ENCODE peak calls at places on chromosomes 2 and 18, in seven cellular contexts. X is breast epithelium, B is heart right ventricle, K is heart left ventricle, M is OCI-LY7, O is adrenal gland, I is psoas muscle. Q is an unnamed sample.

GRCh38 chr2:85707304-85707703 is 13.1 kb downstream of the GNLY start:
- DNase-seq in X (no peak), B (peak), K (peak), M (peak), O (peak), I (no peak), Q (no peak)

GRCh38 chr2:86622878-86623548 is 652 bp downstream of the RNF103 start:
- DNase-seq in X (peak), B (peak), K (peak), M (no peak), O (peak), I (peak), Q (peak)

GRCh38 chr18:79935098-79935480 is 16.4 kb downstream of the SLC66A2 start:
- DNase-seq in X (peak), B (no peak), K (no peak), M (no peak), O (no peak), I (peak), Q (peak)

GRCh38 chr2:55500025-55500424 is 19.5 kb upstream of the CFAP36 start:
- DNase-seq in X (no peak), B (no peak), K (no peak), M (no peak), O (no peak), I (no peak), Q (no peak)

GRCh38 chr2:85057236-85057635 is 76.0 kb upstream of the TCF7L1 start:
- DNase-seq in X (no peak), B (no peak), K (no peak), M (no peak), O (no peak), I (no peak), Q (no peak)

GRCh38 chr2:176139170-176139611 is 9.7 kb downstream of the HOXD8 start:
- DNase-seq in X (no peak), B (no peak), K (no peak), M (no peak), O (no peak), I (no peak), Q (no peak)

GRCh38 chr2:65402339-65402738 is 30.1 kb downstream of the SPRED2 start:
- DNase-seq in X (no peak), B (no peak), K (no peak), M (no peak), O (no peak), I (no peak), Q (no peak)

GRCh38 chr2:105379741-105380186 is 19.1 kb downstream of the FHL2 start:
- DNase-seq in X (no peak), B (no peak), K (no peak), M (no peak), O (no peak), I (peak), Q (no peak)

GRCh38 chr2:222900354-222900753 is 39.5 kb downstream of the ACSL3 start:
- DNase-seq in X (no peak), B (no peak), K (no peak), M (no peak), O (no peak), I (no peak), Q (no peak)

GRCh38 chr2:174788291-174788929 is 24.1 kb upstream of the CHRNA1 start:
- DNase-seq in X (no peak), B (no peak), K (no peak), M (peak), O (no peak), I (no peak), Q (no peak)

DNA sequence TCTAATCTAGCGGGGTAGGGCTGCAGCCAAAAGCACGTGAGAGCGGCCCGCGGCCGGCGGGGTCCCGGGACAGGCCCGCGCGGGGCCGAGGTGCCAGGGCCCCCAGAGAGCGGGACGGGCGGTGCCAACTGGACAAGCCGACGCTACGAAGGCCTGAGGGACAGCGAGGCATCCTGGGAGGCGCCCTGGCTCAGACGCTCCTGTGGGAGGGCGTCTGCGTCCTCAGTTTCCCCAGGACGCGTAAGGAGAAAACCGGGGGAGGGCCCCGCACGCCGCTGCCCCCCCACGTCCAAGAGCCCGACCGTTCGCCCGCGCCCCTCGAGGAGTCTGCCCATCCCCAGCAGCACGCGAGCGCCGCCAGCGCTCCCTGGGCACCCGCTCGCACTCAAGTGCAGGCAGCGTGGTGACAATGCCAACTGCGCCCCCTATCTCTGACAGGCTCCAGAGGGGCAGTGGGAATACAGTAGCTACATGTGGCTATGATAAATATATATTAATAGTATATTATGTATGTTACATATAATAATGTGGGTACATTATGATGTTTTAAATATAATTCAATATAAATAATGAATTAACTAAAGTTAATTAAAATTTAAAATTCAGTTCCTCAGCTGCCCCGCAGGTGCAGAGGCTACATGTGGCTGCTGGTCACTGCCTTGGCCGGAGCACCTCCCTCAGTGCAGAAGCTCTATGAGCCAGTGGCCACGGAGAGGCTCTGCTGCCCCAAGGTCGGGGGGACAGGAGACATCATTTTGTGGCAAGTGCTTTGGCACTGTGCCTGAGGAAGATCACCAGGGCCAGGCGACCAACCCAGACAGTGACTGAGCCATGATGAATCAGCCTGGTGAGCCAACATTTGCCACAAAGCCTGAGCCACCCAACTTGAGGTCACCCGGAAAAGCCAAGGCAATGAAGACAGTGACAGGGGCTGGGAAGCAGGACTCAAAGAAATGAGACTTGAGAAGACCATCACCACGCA is 5.5 kb upstream of the SFT2D3 start:
- DNase-seq in X (no peak), B (peak), K (peak), M (no peak), O (peak), I (peak), Q (peak)
- TF ChIP-seq CTCF in X (no peak), B (peak), K (peak), M (peak), O (peak), I (peak), Q (peak)

DNA sequence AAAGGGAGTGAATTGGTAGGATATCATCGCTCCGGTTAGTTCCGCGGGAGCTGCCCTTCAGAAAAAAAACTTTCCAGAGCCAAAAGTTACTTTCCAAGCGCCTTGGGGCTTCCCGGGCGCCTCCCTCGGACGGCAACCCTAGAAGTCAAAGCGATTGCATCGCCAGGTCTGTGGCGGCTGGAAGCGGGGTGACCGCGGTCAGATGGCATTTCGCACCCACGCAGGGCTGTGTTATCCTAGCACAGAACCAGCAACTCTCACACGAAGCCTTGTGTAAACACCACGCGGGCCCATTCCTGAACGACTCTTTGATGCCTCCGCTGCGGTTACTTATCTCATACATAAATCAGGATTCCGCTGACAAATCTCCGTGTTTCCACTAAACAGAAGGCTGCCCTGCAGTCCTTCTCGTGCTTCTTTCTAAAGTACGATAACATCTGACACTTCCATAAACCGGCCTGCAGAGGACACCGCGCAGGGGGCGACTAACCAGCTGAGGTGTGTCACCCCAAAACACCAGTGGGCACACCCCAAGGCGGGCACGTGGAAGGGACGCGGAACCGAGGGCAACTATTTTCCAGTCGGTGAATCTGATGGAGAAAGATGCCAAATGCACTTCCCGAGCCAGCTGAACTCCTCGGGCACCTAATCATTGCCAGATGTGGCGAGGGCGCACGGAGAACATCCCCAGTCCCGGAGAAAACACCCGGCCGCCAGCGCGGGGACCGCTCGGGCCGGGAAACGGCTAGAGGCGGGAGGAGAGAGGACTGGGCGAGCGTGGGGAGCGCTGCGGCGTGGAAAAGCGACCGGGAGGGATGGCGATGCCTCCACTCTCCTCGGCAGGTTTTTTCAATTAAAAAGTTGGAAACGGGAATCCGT is 911 bp downstream of the COLEC12 start:
- DNase-seq in X (no peak), B (no peak), K (no peak), M (no peak), O (no peak), I (no peak), Q (no peak)
- H3K4me3 ChIP-seq in X (peak), B (peak), K (peak), M (no peak), O (peak), I (peak), Q (peak)

GRCh38 chr2:45622704-45623103 is 11.6 kb upstream of the SRBD1 start:
- DNase-seq in X (no peak), B (no peak), K (no peak), M (no peak), O (no peak), I (no peak), Q (no peak)
- H3K27ac ChIP-seq in X (no peak), B (no peak), K (no peak), M (no peak), O (no peak), I (no peak), Q (no peak)

GRCh38 chr2:74886811-74887210 is 52.9 kb downstream of the HK2 start:
- DNase-seq in X (no peak), B (no peak), K (no peak), M (no peak), O (no peak), I (no peak), Q (no peak)
- TF ChIP-seq CTCF in X (no peak), B (no peak), K (no peak), M (peak), O (no peak), I (no peak), Q (no peak)

GRCh38 chr2:221501210-221501882 is 70.8 kb downstream of the EPHA4 start:
- DNase-seq in X (no peak), B (no peak), K (no peak), M (no peak), O (no peak), I (no peak), Q (no peak)
- H3K4me3 ChIP-seq in X (no peak), B (no peak), K (no peak), M (no peak), O (no peak), I (peak), Q (no peak)